ENCODE peak calls at places on chromosomes 16 and 17, in four cellular contexts. L, W, S and Q are unnamed samples.
A peak's percentile ranks its signal among the peaks of the same experiment; 100 is the strongest.

GRCh38 chr16:75584108-75584507 is 17.9 kb downstream of the GABARAPL2 start:
- DNase-seq in L (no peak), W (no peak), S (no peak), Q (no peak)

GRCh38 chr17:64139542-64139941 is 9.6 kb upstream of the ERN1 start:
- DNase-seq in L (no peak), W (no peak), S (no peak), Q (no peak)

GRCh38 chr17:82267575-82268379 is 5.7 kb downstream of the CSNK1D start:
- DNase-seq in S (no peak), L (peak; percentile 98), W (peak; percentile 81), Q (peak; percentile 99)

GRCh38 chr17:16363749-16364536 is 10.7 kb upstream of the CENPV start:
- DNase-seq in L (peak; percentile 40), W (no peak), S (peak; percentile 76), Q (peak; percentile 77)

GRCh38 chr17:50474523-50474922 is 4.1 kb upstream of the RSAD1 start:
- DNase-seq in W (no peak), S (no peak), L (no peak), Q (no peak)

GRCh38 chr16:672371-672770 is 3.1 kb upstream of the RHBDL1 start:
- DNase-seq in S (no peak), W (no peak), L (no peak), Q (no peak)

GRCh38 chr16:30353438-30354129 is 1.5 kb downstream of the CD2BP2 start:
- DNase-seq in W (no peak), L (no peak), S (no peak), Q (no peak)

GRCh38 chr17:7835818-7836595 is 2.0 kb downstream of the KDM6B start:
- DNase-seq in S (no peak), W (no peak), L (peak; percentile 88), Q (peak; percentile 88)

GRCh38 chr16:74713876-74714275 is 13.2 kb upstream of the MLKL start:
- DNase-seq in W (no peak), L (no peak), S (no peak), Q (no peak)

GRCh38 chr16:12618515-12618914 is 185.2 kb downstream of the CPPED1 start:
- DNase-seq in L (no peak), S (no peak), W (no peak), Q (no peak)

GRCh38 chr16:2783581-2784375 is 3.6 kb downstream of the PRSS33 start:
- DNase-seq in L (no peak), S (no peak), W (no peak), Q (no peak)

GRCh38 chr17:62017496-62017895 is 47.6 kb downstream of the MED13 start:
- DNase-seq in L (no peak), W (peak; percentile 8), S (no peak), Q (no peak)

GRCh38 chr16:997440-998051 is 16.0 kb downstream of the SOX8 start:
- DNase-seq in S (no peak), L (no peak), W (no peak), Q (peak; percentile 16)

GRCh38 chr16:31700200-31700529 is 172.5 kb downstream of the AHSP start:
- DNase-seq in L (no peak), W (no peak), S (no peak), Q (no peak)

GRCh38 chr17:82160081-82160480 is 52.6 kb downstream of the CCDC57 start:
- DNase-seq in L (no peak), W (no peak), S (no peak), Q (peak; percentile 15)

GRCh38 chr16:55133654-55134053 is 190.3 kb upstream of the IRX6 start:
- DNase-seq in W (no peak), S (no peak), L (peak; percentile 2), Q (no peak)

GRCh38 chr17:58224315-58224714 is 5.3 kb upstream of the MKS1 start:
- DNase-seq in S (no peak), L (no peak), W (no peak), Q (no peak)

GRCh38 chr16:50744911-50745310 is 3.0 kb downstream of the CYLD start:
- DNase-seq in W (no peak), S (no peak), L (no peak), Q (no peak)

GRCh38 chr17:45411348-45412105 is 21.1 kb downstream of the ARHGAP27 start:
- DNase-seq in L (no peak), W (no peak), S (no peak), Q (peak; percentile 72)

GRCh38 chr16:1903220-1903574 is 15.0 kb downstream of the HS3ST6 start:
- DNase-seq in W (no peak), L (no peak), S (no peak), Q (no peak)

GRCh38 chr16:12677472-12677871 is 126.2 kb downstream of the CPPED1 start:
- DNase-seq in L (no peak), W (no peak), S (no peak), Q (no peak)

GRCh38 chr17:81221371-81221841 is 1.4 kb downstream of the CEP131 start:
- DNase-seq in W (no peak), S (peak; percentile 52), L (no peak), Q (no peak)

GRCh38 chr17:61786088-61786487 is 77.2 kb downstream of the BRIP1 start:
- DNase-seq in S (no peak), W (no peak), L (no peak), Q (no peak)

GRCh38 chr16:24766057-24766456 is 36.6 kb downstream of the TNRC6A start:
- DNase-seq in S (no peak), W (no peak), L (no peak), Q (no peak)

GRCh38 chr17:57329380-57330214 is 73.3 kb downstream of the MSI2 start:
- DNase-seq in S (no peak), L (no peak), W (no peak), Q (no peak)

GRCh38 chr17:69357701-69358100 is 30.8 kb upstream of the ABCA5 start:
- DNase-seq in W (no peak), L (no peak), S (no peak), Q (no peak)

GRCh38 chr17:9185142-9185541 is 163.8 kb downstream of the NTN1 start:
- DNase-seq in S (no peak), W (no peak), L (no peak), Q (no peak)

GRCh38 chr17:31907342-31907975 is 6.0 kb upstream of the UTP6 start:
- DNase-seq in W (peak; percentile 21), L (peak; percentile 15), S (no peak), Q (peak; percentile 20)

GRCh38 chr17:75763613-75764416 is 1.2 kb downstream of the GALK1 start:
- DNase-seq in W (no peak), S (no peak), L (no peak), Q (peak; percentile 67)

GRCh38 chr17:48997103-48997826 is at the start of gene IGF2BP1:
- DNase-seq in S (peak; percentile 91), L (no peak), W (no peak), Q (no peak)
- H3K4me3 ChIP-seq in S (peak within 1 kb of the TSS; percentile 98), L (no peak within 1 kb of the TSS), W (peak within 1 kb of the TSS; percentile 92), Q (no peak within 1 kb of the TSS)

GRCh38 chr16:7791191-7791590 is 458.5 kb downstream of the RBFOX1 start:
- DNase-seq in S (no peak), L (no peak), W (no peak), Q (no peak)

DNA sequence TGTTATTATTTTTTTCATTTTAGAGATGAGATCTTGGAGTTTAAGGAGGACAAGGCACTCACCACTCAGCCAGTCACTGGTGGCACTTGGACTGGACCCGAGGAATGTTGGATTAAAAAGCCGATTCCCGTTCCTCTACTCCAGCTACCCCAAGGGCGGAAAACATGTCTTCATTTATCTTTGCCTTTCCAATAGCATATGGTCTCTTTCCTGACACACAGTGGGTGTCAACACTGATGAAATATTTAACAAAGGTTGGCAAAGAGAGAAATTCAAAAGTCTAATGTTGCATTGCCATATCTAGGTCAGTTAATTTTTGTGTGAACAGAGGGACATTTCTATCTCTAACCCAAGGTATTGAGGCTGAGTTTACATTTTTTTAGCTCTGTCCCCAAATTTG is 459.7 kb downstream of the RBFOX1 start:
- DNase-seq in W (no peak), L (no peak), S (no peak), Q (no peak)
- H3K27ac ChIP-seq in W (no peak overlapping the region), L (no peak overlapping the region), S (no peak overlapping the region), Q (no peak overlapping the region)

DNA sequence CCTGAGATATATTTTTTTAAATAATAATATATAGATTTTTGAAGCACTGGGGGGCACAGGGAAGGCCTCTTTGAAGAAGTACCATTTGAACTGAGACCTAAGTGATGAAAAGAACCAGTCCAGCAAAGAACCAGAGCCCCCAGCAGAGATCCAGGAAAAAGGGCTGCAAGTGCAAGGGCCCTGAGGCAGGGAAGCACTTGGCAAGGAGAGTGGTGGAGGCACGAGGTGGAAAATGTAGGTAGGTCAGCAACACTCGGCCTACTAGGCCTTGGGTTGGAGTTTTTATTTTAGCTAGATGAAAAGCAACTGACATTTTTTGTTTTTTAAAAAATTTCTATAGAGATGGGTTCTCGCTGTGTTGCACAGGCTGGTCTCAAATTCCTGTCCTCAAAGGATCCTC is 1.6 kb upstream of the CD19 start:
- DNase-seq in S (no peak), L (no peak), W (no peak), Q (no peak)
- H3K4me3 ChIP-seq in S (no peak overlapping the region), L (no peak overlapping the region), W (no peak overlapping the region), Q (no peak overlapping the region)

DNA sequence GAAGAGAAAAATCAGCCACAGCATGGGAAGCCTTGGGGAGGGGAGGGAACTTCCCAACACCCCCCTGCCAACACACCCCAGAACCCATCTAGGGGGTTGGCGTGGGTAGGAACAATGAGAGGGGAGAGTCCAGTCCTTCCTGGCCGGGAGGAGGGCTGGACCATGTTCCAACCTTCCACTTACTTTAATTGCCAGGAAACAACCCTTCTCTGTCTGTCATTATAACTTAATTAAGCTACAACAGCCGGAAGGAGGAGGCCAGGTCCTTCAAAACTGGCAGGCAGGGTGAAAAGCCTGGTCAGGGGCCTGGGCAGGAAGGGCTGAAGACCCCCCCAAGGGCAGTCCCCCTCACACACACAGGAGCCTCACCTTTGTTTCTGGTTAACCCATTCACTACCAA is 447.0 kb downstream of the SOX9 start:
- DNase-seq in W (no peak), L (no peak), S (no peak), Q (peak; percentile 23)
- H3K27ac ChIP-seq in W (no peak overlapping the region), L (no peak overlapping the region), S (no peak overlapping the region), Q (no peak overlapping the region)